ENCODE peak calls at places on chromosomes 12 and 14, in seven cellular contexts. H, T, G, B, X, J and A are unnamed samples.
A peak's percentile ranks its signal among the peaks of the same experiment; 100 is the strongest.

GRCh38 chr12:92634730-92635129 is 68.1 kb upstream of the PLEKHG7 start:
- DNase-seq in H (no peak), T (no peak), G (no peak), B (no peak), X (no peak), J (no peak), A (no peak)

GRCh38 chr14:103393687-103394626 is 8.7 kb downstream of the MARK3 start:
- DNase-seq in H (no peak), T (peak; percentile 41), G (no peak), B (no peak), X (no peak), J (no peak), A (no peak)

GRCh38 chr12:123398918-123399617 is 15.1 kb downstream of the KMT5A start:
- DNase-seq in H (no peak), T (no peak), G (no peak), B (no peak), X (peak; percentile 47), J (no peak), A (no peak)

GRCh38 chr12:69440016-69440415 is 30.2 kb upstream of the FRS2 start:
- DNase-seq in H (no peak), T (no peak), G (no peak), B (no peak), X (no peak), J (no peak), A (no peak)

GRCh38 chr14:50530794-50531193 is 1.6 kb downstream of the MAP4K5 start:
- DNase-seq in H (no peak), T (no peak), G (no peak), B (no peak), X (no peak), J (no peak), A (no peak)

GRCh38 chr14:31278883-31279282 is 71.3 kb upstream of the HECTD1 start:
- DNase-seq in H (no peak), T (no peak), G (no peak), B (no peak), X (no peak), J (no peak), A (no peak)

GRCh38 chr12:102543931-102544485 is 63.6 kb upstream of the IGF1 start:
- DNase-seq in H (no peak), T (no peak), G (no peak), B (no peak), X (no peak), J (no peak), A (no peak)

GRCh38 chr14:89504084-89504483 is 87.1 kb upstream of the FOXN3 start:
- DNase-seq in H (no peak), T (no peak), G (no peak), B (no peak), X (no peak), J (no peak), A (no peak)

GRCh38 chr14:103916636-103917262 is 11.5 kb upstream of the TDRD9 start:
- DNase-seq in H (no peak), T (no peak), G (no peak), B (no peak), X (no peak), J (no peak), A (no peak)

GRCh38 chr12:91931110-91931509 is 214.5 kb downstream of the BTG1 start:
- DNase-seq in H (peak; percentile 81), T (no peak), G (no peak), B (peak; percentile 61), X (no peak), J (no peak), A (no peak)

GRCh38 chr12:128737292-128737966 is 86.3 kb downstream of the SLC15A4 start:
- DNase-seq in H (no peak), T (no peak), G (no peak), B (no peak), X (no peak), J (no peak), A (no peak)

GRCh38 chr14:89933002-89933401 is 21.5 kb downstream of the EFCAB11 start:
- DNase-seq in H (no peak), T (no peak), G (no peak), B (no peak), X (no peak), J (no peak), A (no peak)

GRCh38 chr12:46271846-46272245 is 3.0 kb upstream of the SLC38A1 start:
- DNase-seq in H (no peak), T (no peak), G (no peak), B (no peak), X (no peak), J (no peak), A (no peak)

GRCh38 chr12:19048943-19049342 is 80.6 kb upstream of the PLEKHA5 start:
- DNase-seq in H (no peak), T (no peak), G (no peak), B (no peak), X (no peak), J (no peak), A (no peak)

GRCh38 chr12:122085006-122085405 is 6.5 kb downstream of the MLXIP start:
- DNase-seq in H (no peak), T (no peak), G (no peak), B (no peak), X (no peak), J (no peak), A (no peak)
- H3K4me1 ChIP-seq in H (peaks cover 65% of the 10 kb centered on the region), T (peaks cover 54% of the 10 kb centered on the region), G (peaks cover 30% of the 10 kb centered on the region), B (peaks cover 57% of the 10 kb centered on the region), X (peaks cover 34% of the 10 kb centered on the region), J (peaks cover 4% of the 10 kb centered on the region), A (peaks cover 63% of the 10 kb centered on the region)

GRCh38 chr14:99426796-99427346 is 53.8 kb downstream of the SETD3 start:
- DNase-seq in H (no peak), T (no peak), G (no peak), B (no peak), X (no peak), J (no peak), A (no peak)

GRCh38 chr14:99424306-99424877 is 56.3 kb downstream of the SETD3 start:
- DNase-seq in H (no peak), T (no peak), G (no peak), B (no peak), X (no peak), J (no peak), A (no peak)

GRCh38 chr14:99427632-99428315 is 52.9 kb downstream of the SETD3 start:
- DNase-seq in H (no peak), T (no peak), G (no peak), B (no peak), X (no peak), J (no peak), A (no peak)

GRCh38 chr14:99425272-99425681 is 55.4 kb downstream of the SETD3 start:
- DNase-seq in H (peak; percentile 91), T (no peak), G (no peak), B (no peak), X (no peak), J (no peak), A (no peak)

GRCh38 chr14:99426265-99426664 is 54.4 kb downstream of the SETD3 start:
- DNase-seq in H (no peak), T (no peak), G (no peak), B (no peak), X (no peak), J (no peak), A (no peak)
- TF ChIP-seq EP300 in H (no peak), T (no peak), G (no peak), B (no peak), X (no peak), J (no peak), A (no peak)

GRCh38 chr12:63967358-63967757 is 122.9 kb downstream of the SRGAP1 start:
- DNase-seq in H (no peak), T (no peak), G (no peak), B (no peak), X (no peak), J (no peak), A (no peak)

GRCh38 chr12:63968685-63969084 is 124.2 kb downstream of the SRGAP1 start:
- DNase-seq in H (no peak), T (no peak), G (no peak), B (no peak), X (no peak), J (no peak), A (no peak)

GRCh38 chr12:63966603-63966975 is 122.1 kb downstream of the SRGAP1 start:
- DNase-seq in H (no peak), T (no peak), G (no peak), B (no peak), X (no peak), J (no peak), A (no peak)

GRCh38 chr12:63965936-63966602 is 121.6 kb downstream of the SRGAP1 start:
- DNase-seq in H (no peak), T (no peak), G (no peak), B (no peak), X (no peak), J (no peak), A (no peak)

DNA sequence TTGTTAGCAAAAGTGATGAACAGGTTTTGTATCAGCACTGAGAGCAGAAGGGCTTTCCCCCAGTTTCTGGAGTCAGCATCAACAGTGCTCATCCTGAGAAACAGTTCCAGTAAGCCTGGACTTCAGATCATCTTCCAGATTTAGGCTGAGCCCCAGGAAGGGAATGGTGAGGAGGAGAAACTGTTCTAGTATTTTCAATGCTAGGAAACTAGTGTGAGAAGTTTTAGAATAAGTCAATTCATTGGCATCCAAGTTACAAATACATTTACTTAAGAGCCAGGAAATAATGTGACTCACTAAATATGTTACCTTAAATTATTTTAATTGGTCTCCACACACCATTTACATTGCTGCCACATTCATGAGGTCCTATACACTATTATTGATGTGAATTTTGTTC is 123.3 kb downstream of the SRGAP1 start:
- DNase-seq in H (no peak), T (no peak), G (no peak), B (no peak), X (no peak), J (no peak), A (no peak)
- H3K27ac ChIP-seq in H (no peak overlapping the region), T (no peak overlapping the region), G (no peak overlapping the region), B (no peak overlapping the region), X (no peak overlapping the region), J (no peak overlapping the region), A (no peak overlapping the region)

DNA sequence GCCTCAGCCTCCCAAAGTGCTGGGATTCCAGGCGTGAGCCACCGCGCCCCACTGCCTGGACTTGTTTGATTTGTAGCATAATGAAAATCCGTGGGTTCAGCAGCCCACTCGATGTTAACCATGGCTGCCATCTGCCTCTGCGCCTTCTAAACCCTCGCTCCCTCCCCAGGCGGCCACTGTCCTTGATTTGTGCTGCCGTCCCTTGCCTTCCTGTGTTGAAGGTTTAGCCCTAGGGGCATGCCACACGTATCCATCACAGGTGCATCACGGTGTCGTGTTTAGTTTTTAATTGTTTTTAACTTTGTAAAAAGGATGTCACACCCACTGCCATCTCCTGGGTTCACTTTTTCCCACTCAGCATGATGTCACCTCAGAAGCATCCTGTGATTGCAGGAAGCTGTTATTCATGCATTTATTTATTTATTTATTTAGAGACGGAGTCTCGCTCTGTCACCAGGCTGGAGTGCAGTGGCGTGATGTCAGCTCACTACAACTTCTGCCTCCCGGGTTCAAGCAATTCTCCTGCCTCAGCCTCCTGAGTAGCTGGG is 24.5 kb upstream of the ULK1 start:
- DNase-seq in H (no peak), T (peak; percentile 89), G (no peak), B (no peak), X (no peak), J (no peak), A (no peak)
- H3K4me1 ChIP-seq in H (no peaks in the 10 kb centered on the region), T (peaks cover 44% of the 10 kb centered on the region), G (no peaks in the 10 kb centered on the region), B (no peaks in the 10 kb centered on the region), X (no peaks in the 10 kb centered on the region), J (no peaks in the 10 kb centered on the region), A (no peaks in the 10 kb centered on the region)